ENCODE peak calls at places on chromosomes 4 and X, in five cellular contexts. T is left lung; P is AG10803; K is nephron progenitor cell; Y is CD8-positive, alpha-beta T cell. D is an unnamed sample.

GRCh38 chr4:46506876-46507275 is 116.9 kb upstream of the GABRA2 start:
- DNase-seq in P (no peak), T (no peak), Y (no peak), K (no peak), D (no peak)

GRCh38 chr4:188989371-188989770 is 850.1 kb downstream of the TRIML1 start:
- DNase-seq in T (no peak), Y (no peak), K (no peak), P (no peak), D (no peak)

GRCh38 chr4:31169851-31170250 is 449.7 kb downstream of the PCDH7 start:
- DNase-seq in P (no peak), Y (no peak), T (no peak), K (no peak), D (no peak)

GRCh38 chr4:95124906-95125504 is 367.2 kb downstream of the BMPR1B start:
- DNase-seq in Y (no peak), T (peak), P (peak), K (peak), D (no peak)

GRCh38 chrX:10233173-10233572 is 76.4 kb downstream of the CLCN4 start:
- DNase-seq in T (no peak), K (no peak), Y (no peak), P (peak), D (no peak)

GRCh38 chrX:13419276-13419675 is 99.4 kb upstream of the ATXN3L start:
- DNase-seq in K (no peak), T (no peak), Y (no peak), P (no peak), D (no peak)

GRCh38 chrX:154372612-154373022 is 1.8 kb downstream of the FLNA start:
- DNase-seq in T (no peak), Y (peak), P (peak), K (no peak), D (no peak)

GRCh38 chrX:19723427-19723826 is 164.0 kb downstream of the SH3KBP1 start:
- DNase-seq in T (no peak), Y (no peak), P (no peak), K (no peak), D (no peak)

GRCh38 chr4:61200195-61200990 is at the start of gene ADGRL3:
- DNase-seq in T (peak), Y (no peak), K (peak), P (no peak), D (peak)

DNA sequence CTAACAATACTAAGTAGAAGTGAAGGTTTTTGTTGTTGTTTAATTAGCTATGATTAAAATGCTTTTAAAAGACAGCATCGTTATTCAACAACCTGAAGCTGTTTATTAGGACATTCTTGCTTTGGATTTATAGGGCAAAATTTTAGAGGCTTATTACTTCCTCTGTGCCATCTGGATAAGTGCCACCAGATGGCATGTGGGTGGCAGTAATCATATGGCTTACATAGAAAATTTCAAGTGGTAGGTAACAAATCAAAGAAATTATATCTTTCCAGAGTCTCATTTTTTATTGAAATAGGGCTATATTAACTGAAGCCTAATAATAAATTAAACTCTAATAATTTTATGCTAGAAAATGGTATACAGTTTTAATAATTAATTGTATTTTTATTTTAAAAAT is 83.3 kb upstream of the HTR2C start:
- DNase-seq in P (no peak), T (no peak), Y (no peak), K (no peak), D (no peak)
- TF ChIP-seq CTCF in P (no peak), T (no peak), Y (no peak), K (no peak), D (no peak)

DNA sequence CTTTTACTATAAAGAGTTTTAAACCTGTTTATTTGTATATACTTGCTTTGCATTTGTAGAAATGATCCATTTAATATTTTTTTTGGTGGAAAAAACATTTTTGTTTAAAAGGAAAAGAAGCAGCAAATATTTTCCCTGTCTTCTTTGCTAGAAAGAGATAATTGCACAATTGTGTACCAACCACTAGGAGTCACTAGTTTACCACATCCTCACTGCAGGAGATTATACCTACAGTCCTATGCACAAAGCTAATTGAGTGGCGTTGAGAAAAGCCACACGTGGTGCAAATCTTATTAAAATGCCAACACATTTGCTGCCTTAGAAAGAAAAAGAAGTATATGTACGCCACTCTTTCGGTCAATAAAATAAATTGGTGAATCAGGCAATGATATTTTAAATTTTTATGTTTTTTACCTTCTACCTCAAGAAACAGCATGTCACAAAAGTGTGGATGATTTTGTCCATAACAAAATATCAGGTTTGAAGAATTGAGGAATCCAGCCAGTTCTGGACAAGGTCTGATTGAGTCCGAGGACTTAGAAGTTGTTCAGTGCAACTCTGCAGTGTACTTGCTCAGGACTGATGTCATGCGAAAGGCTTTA is 102.9 kb downstream of the GRXCR1 start:
- DNase-seq in K (peak), P (peak), T (no peak), Y (no peak), D (no peak)
- TF ChIP-seq CTCF in K (peak), P (peak), T (no peak), Y (peak), D (peak)

DNA sequence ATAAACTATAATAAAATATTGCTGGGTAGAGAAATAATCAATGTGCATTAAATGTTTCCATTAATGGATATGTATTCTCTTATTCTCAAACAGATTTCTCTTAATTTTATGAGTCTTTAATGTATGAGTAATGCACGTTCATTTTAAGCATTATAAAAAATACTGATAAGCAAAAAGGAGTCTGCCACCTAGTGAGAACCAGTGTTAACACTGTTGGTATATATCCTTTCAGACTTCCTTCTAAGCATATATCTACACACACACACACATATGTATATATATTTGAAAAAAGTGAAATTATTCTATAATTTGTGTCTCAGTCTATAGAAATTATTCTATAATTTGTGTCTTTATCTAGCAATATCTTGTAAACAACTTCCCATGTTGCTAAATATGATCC is 49.9 kb upstream of the MTMR1 start:
- DNase-seq in K (no peak), Y (no peak), T (no peak), P (peak), D (no peak)
- TF ChIP-seq CTCF in K (no peak), Y (no peak), T (no peak), P (peak), D (peak)

GRCh38 chr4:149711588-149711987 is 104.1 kb downstream of the IQCM start:
- DNase-seq in T (no peak), P (no peak), Y (no peak), K (no peak), D (no peak)
- TF ChIP-seq CTCF in T (no peak), P (no peak), Y (no peak), K (no peak), D (no peak)

DNA sequence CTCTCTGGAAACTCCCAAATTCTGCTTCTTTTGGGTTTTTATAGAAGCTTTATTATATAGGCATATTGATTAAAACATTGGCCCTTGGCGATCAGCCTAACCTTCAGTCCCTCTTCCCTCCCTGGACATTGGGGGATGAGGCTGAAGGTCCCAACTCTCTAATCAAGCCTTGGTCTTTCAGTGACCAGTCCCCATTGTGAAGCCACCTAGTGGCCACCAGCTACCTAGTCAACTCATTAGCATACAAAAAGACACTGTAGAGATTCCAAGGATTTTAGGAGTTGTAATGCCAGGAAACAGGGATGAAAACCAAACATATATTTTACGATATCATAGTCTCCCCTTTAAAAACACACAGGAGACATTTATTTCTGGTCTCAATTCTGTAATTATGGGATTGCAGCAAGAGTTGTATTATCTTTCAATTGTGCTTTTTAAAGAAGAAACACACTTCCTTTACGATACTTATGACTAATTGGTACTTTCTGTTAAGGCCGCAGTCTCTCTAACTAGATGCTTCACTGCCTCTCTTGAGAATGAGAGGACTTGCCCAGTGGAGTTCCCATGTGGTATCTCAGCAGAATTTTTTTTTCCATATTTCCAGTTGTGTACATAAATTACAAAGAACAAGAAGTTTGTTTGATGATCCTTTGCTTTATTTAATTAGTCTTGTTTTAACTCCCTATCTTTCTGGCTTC is 58.2 kb downstream of the WDR17 start:
- DNase-seq in T (no peak), K (peak), P (peak), Y (no peak), D (no peak)
- TF ChIP-seq CTCF in T (peak), K (peak), P (peak), Y (no peak), D (peak)

GRCh38 chrX:30593435-30594200 is 16.1 kb upstream of the TASL start:
- DNase-seq in P (no peak), Y (peak), K (no peak), T (no peak), D (no peak)
- TF ChIP-seq CTCF in P (no peak), Y (no peak), K (no peak), T (no peak), D (no peak)

GRCh38 chr4:125517831-125518230 is 203.1 kb downstream of the FAT4 start:
- DNase-seq in P (no peak), K (no peak), Y (no peak), T (no peak), D (no peak)
- TF ChIP-seq CTCF in P (no peak), K (no peak), Y (no peak), T (no peak), D (no peak)

DNA sequence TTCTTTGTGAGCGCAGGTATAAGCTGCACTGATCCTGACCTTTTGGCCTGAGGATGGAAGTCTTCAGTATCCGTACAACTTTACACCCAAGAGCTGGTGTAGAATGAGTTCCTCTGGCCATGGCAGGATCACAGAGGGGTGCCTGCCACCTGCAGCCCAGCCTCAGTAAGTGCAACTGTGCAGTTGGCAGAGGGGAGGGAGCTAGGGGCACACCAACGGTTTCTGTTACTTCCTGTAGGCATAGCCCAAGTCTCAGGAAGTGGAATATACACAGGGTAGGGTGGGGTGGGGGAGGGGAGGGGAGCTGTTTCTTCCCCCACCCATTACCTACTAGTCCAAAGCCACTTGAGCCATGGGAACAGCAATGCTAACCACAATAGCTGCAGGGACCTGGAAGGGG is 85.4 kb upstream of the GBA3 start:
- DNase-seq in T (peak), K (peak), P (peak), Y (peak), D (no peak)
- TF ChIP-seq CTCF in T (peak), K (peak), P (peak), Y (peak), D (peak)